ENCODE peak calls at places on chromosomes 7 and 10, in ten cellular contexts. Q is trophoblast cell, T is HCT116, D is bronchial epithelial cell, J is hepatocyte, Y is foreskin fibroblast, B is body of pancreas, A is IMR-90, E is skeletal muscle cell, V is PC-3. X is an unnamed sample.

GRCh38 chr10:132443605-132443997 is 46.6 kb downstream of the PWWP2B start:
- DNase-seq in A (peak), V (peak), E (no peak), J (peak), Y (peak), B (no peak), T (no peak), Q (peak), D (peak), X (peak)

GRCh38 chr10:115171392-115171960 is 78.3 kb downstream of the ATRNL1 start:
- DNase-seq in V (peak), B (no peak), Y (peak), J (peak), Q (peak), D (peak), T (peak), E (no peak), A (no peak), X (peak)

GRCh38 chr10:59508296-59508695 is 145.9 kb upstream of the FAM13C start:
- DNase-seq in E (no peak), B (no peak), T (peak), Y (peak), J (peak), V (peak), Q (no peak), D (peak), A (peak), X (peak)

GRCh38 chr10:96384471-96384870 is 25.7 kb upstream of the OPALIN start:
- DNase-seq in B (no peak), A (no peak), J (no peak), D (no peak), E (no peak), T (no peak), V (no peak), Y (no peak), Q (peak), X (no peak)

GRCh38 chr10:92604841-92605240 is 11.9 kb downstream of the KIF11 start:
- DNase-seq in A (no peak), V (no peak), Q (no peak), E (no peak), J (no peak), T (no peak), B (no peak), D (no peak), Y (no peak), X (no peak)

GRCh38 chr7:1160665-1161010 is 642 bp upstream of the ZFAND2A start:
- DNase-seq in Y (peak), Q (no peak), D (no peak), A (no peak), V (no peak), B (no peak), J (no peak), T (no peak), E (no peak), X (no peak)

GRCh38 chr7:156895024-156895780 is 2.2 kb upstream of the LMBR1 start:
- DNase-seq in B (peak), A (no peak), Q (no peak), V (no peak), Y (no peak), T (no peak), D (no peak), J (no peak), E (no peak), X (no peak)

GRCh38 chr7:157719008-157719682 is 382.3 kb downstream of the DNAJB6 start:
- DNase-seq in V (no peak), A (no peak), B (no peak), J (no peak), D (no peak), Q (no peak), Y (no peak), E (no peak), T (no peak), X (no peak)

GRCh38 chr10:5665380-5666323 is 743 bp downstream of the ASB13 start:
- DNase-seq in V (no peak), Y (peak), T (no peak), Q (peak), D (peak), A (no peak), B (peak), E (no peak), J (peak), X (no peak)

DNA sequence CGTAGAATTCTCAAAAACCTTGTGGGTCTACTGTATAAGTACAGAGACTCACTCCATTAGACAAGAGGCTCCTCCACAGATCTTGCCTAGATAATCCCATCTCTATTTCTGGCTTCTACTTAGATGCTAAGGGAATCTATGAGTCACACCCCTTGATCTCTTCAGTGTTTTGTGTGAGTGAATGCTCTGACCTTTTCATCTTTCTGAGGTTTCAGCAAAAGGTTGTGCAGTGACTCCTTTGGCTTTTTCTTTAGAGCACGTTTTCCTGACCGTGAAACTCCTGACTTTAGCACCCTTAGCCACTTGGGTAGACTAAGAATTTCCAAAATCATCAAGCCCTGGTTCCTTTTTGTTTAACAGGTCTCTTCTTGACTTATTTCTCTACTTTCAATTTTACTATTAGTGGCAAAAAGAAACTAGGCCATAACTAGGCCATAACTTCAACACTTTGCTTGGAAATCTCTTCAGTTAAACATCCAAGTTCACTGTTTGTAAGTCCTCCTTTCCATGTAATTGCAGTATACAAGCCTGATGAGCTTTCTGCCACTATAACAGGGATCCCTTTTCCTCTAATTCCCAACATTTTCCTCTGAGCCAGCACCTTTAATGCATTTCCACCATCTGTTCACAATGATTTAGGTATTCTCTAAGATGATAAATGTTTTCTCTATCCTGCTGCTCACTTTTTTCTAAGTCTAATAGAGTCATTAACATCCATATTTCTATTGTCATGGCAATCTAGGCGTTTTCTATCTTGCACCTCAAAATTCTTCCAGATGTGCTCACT is 19.4 kb downstream of the COPG2 start:
- DNase-seq in V (no peak), A (peak), T (peak), Y (peak), J (peak), E (no peak), Q (peak), B (no peak), D (no peak), X (peak)
- H3K4me3 ChIP-seq in V (no peak), A (no peak), T (peak), Y (no peak), J (no peak), E (no peak), Q (no peak), B (no peak), D (no peak), X (no peak)

DNA sequence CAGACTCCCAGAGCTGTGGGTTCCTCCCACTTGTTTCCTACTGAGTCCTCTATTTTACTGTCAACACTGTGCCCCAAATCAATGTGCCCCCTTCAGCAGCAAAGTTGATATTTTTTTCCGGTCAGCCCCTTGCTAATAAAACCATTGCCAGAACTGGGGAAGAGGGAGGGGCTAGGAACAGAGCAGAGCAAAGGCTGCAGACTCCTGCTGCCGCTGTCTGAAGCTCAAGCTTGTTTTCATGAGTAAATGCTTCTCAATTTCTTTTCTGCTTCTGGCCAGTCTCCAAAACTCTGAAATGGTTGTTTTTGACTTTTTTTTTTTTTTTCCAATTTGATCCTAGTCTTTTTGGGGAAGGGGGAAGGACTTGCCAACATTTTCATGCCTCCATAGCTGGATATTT is 26.7 kb upstream of the PROSER2 start:
- DNase-seq in V (no peak), E (no peak), A (no peak), Y (no peak), D (no peak), T (no peak), Q (no peak), J (no peak), B (no peak), X (no peak)
- H3K4me3 ChIP-seq in V (no peak), E (no peak), A (no peak), Y (no peak), D (no peak), T (no peak), Q (no peak), J (no peak), B (no peak), X (no peak)

DNA sequence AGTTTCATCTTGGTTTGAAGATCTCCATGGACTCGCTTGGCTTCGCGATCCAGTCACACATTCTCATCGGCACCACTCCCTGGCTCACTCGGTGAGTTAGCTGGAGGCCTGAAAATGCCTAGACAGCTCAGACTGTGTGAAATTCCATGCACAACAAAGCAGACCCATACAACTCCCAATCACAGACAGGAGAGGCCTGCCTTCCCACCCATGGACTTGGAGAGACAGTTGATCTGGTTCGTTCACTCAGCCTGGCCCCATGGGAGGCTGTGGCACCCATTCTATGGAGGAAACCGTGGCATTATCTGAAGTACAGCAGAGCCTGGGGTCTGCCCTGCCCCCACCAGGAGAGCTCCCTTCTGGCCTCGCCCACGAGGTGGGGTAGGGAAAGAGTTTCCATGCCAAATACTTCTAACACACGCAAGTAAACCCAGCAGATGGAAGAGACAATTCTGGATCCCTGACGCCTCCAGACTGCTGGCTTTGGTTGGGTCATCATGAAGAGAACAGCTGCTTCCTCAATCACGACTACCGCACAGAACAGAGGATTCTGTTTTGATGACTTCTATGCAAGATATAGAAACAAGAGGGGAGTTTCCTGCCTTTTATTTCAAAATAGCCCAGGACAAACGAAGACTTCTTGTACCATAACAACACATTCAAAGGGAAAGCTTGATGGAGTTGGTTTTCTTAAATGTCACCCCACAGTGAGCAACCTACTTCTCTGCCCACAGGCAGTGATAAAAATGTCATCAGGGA is 15.9 kb downstream of the FAM53B start:
- DNase-seq in D (no peak), T (no peak), E (peak), Y (peak), A (peak), Q (peak), V (no peak), B (peak), J (no peak), X (no peak)
- H3K4me3 ChIP-seq in D (no peak), T (no peak), E (no peak), Y (no peak), A (no peak), Q (no peak), V (no peak), B (no peak), J (no peak), X (no peak)

GRCh38 chr7:134789967-134790685 is 10.7 kb downstream of the CALD1 start:
- DNase-seq in D (no peak), E (no peak), Q (peak), A (peak), V (no peak), J (peak), B (peak), Y (peak), T (no peak), X (no peak)

GRCh38 chr7:134787064-134787463 is 7.6 kb downstream of the CALD1 start:
- DNase-seq in T (no peak), Q (no peak), Y (no peak), A (no peak), V (no peak), B (no peak), D (no peak), E (no peak), J (no peak), X (no peak)

GRCh38 chr7:134787720-134788119 is 8.3 kb downstream of the CALD1 start:
- DNase-seq in E (no peak), V (no peak), Y (no peak), J (no peak), A (no peak), Q (peak), D (no peak), T (no peak), B (no peak), X (no peak)

GRCh38 chr7:134785842-134786241 is 6.4 kb downstream of the CALD1 start:
- DNase-seq in Y (no peak), Q (no peak), E (no peak), A (no peak), V (no peak), B (no peak), J (no peak), D (no peak), T (no peak), X (no peak)

DNA sequence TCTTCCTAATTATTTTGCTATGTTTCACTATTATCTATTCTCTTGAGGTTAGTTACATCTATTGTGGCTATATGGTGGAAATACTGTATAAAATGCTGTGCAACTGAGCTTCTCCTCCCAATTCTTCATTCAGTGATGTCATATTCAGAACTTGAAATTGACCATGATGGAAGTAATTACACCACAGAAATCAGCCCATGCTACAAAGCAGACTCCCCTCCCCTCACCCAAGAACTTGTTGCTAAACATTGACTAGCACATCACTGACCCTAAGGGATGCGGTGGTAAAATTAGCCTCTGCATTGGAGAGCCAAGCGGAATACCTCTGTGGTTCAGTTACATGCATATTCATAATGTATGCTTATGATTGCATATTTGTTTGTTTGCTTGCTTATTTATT is 8.8 kb downstream of the CALD1 start:
- DNase-seq in D (no peak), J (no peak), A (no peak), Q (no peak), Y (no peak), B (no peak), E (no peak), T (no peak), V (no peak), X (no peak)
- H3K4me3 ChIP-seq in D (no peak), J (no peak), A (no peak), Q (no peak), Y (no peak), B (no peak), E (no peak), T (no peak), V (no peak), X (no peak)

DNA sequence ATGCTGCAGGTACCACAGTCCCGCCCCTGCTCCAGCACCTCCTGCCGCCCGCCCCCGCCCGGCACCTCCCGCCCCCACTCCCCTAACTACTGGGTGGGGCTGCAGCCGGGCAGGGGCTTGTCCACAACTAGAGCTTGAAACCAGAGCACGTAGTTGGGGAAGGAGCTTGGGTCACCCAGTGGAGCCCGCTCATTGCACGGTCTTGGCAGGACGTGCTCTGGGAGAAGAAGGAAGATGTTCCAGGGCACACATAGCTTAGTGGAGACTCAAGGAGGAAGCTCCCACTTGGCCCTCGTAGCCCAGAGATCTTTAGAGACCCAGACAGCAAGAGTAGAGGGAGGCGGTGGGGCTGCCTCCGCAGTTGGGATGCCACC is 692 bp downstream of the IGFBP1 start:
- DNase-seq in E (no peak), Q (no peak), T (no peak), Y (no peak), V (peak), A (no peak), J (no peak), D (no peak), B (no peak), X (no peak)
- H3K4me3 ChIP-seq in E (peak), Q (peak), T (no peak), Y (peak), V (peak), A (no peak), J (peak), D (peak), B (no peak), X (no peak)

GRCh38 chr7:104024632-104025031 is 35.2 kb upstream of the RELN start:
- DNase-seq in Y (no peak), J (no peak), E (no peak), Q (no peak), A (no peak), V (no peak), B (no peak), T (no peak), D (no peak), X (no peak)
- H3K4me3 ChIP-seq in Y (no peak), J (no peak), E (no peak), Q (no peak), A (no peak), V (no peak), B (no peak), T (no peak), D (no peak), X (no peak)

DNA sequence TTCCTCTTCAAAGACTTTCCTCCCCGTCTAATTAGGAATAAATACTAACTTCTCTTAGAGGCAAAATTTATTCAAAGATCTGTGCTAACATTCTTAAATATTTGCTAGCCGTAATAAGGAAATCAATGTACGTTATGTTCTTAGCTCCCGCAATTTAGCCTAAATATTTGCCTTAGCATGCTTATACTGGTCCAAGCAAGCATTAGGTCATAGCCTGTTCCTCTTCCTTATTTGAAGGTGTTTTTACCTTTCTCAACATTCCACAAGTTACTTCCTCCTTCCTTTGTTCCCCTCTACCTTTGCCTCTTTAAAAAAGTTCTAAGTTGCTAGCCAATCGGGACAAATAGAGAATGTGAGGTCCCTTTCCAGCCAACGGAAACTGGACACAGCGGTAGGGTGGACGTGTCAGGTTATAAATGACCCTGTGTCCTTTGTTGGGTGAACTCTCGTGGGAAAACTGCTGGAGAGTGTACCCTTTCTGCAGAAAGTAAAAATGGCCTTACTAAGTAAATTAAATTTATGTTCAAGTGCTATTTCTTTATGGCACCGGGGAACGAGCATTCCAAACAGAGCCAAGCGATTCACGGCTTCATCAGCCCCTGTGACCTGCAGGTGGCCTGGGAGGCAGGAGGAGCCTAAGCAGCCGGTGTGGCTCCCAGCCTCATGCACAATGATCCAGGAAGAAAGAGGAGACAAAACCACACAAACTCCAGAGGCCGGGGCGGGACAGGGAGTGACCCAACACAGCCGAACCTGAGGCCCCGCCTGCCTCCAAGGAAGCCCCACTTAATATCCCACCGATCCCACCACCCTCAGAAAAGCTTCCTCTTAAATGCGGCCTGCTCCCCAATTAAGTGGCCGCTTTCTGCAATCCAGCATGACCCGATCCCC is 67.0 kb downstream of the ZRANB1 start:
- DNase-seq in B (peak), Y (no peak), D (peak), E (no peak), T (no peak), A (no peak), V (no peak), Q (no peak), J (no peak), X (peak)
- H3K4me3 ChIP-seq in B (no peak), Y (no peak), D (peak), E (no peak), T (no peak), A (no peak), V (no peak), Q (no peak), J (no peak), X (no peak)

DNA sequence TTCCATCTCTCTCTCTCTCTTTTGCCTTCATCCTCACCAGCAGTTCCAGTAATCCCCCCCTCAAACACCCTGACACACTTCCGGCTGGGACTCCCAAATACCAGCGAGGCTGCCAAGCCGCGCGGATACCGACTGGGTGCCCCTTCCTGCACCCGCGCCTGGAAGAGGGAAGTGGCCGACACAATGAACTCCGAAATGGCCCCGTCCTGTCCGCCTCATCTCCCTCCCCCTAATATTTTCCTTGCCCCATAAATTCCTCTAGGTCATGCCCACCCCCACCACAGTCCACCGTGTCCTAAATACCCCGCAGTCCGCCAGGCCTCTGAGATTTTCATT is 1.8 kb upstream of the HOXA9 start:
- DNase-seq in A (no peak), T (no peak), B (no peak), D (no peak), V (peak), Q (no peak), J (no peak), Y (peak), E (no peak), X (no peak)
- H3K4me3 ChIP-seq in A (no peak), T (peak), B (no peak), D (no peak), V (peak), Q (no peak), J (peak), Y (peak), E (peak), X (no peak)